ENCODE peak calls at places on chromosomes 7 and 10, in seven cellular contexts. One of them, this sample, is unnamed.

GRCh38 chr7:17131060-17131345 is 167.4 kb upstream of the AHR start:
- DNase-seq in stomach: no peak
- DNase-seq in Peyer's patch: no peak
- DNase-seq in transverse colon: no peak
- DNase-seq in tibial nerve: no peak
- DNase-seq in IMR-90: peak; percentile 31
- DNase-seq in right lobe of liver: no peak
- DNase-seq in this sample: no peak

GRCh38 chr10:5234106-5234877 is 37.7 kb downstream of the AKR1C4 start:
- DNase-seq in stomach: peak; percentile 67
- DNase-seq in Peyer's patch: no peak
- DNase-seq in transverse colon: peak; percentile 38
- DNase-seq in tibial nerve: peak; percentile 51
- DNase-seq in IMR-90: peak; percentile 50
- DNase-seq in right lobe of liver: peak; percentile 37
- DNase-seq in this sample: no peak

GRCh38 chr10:91589015-91589655 is 43.7 kb downstream of the PPP1R3C start:
- DNase-seq in stomach: no peak
- DNase-seq in Peyer's patch: no peak
- DNase-seq in transverse colon: no peak
- DNase-seq in tibial nerve: no peak
- DNase-seq in IMR-90: peak; percentile 46
- DNase-seq in right lobe of liver: no peak
- DNase-seq in this sample: peak; percentile 81

GRCh38 chr10:132562177-132562915 is 24.8 kb downstream of the INPP5A start:
- DNase-seq in stomach: no peak
- DNase-seq in Peyer's patch: no peak
- DNase-seq in transverse colon: no peak
- DNase-seq in tibial nerve: no peak
- DNase-seq in IMR-90: no peak
- DNase-seq in right lobe of liver: no peak
- DNase-seq in this sample: no peak

GRCh38 chr7:143325215-143325614 is 9.3 kb downstream of the CLCN1 start:
- DNase-seq in stomach: no peak
- DNase-seq in Peyer's patch: no peak
- DNase-seq in transverse colon: no peak
- DNase-seq in tibial nerve: no peak
- DNase-seq in IMR-90: peak; percentile 78
- DNase-seq in right lobe of liver: no peak
- DNase-seq in this sample: no peak

GRCh38 chr10:46999217-46999616 is 88.0 kb downstream of the PTPN20 start:
- DNase-seq in stomach: no peak
- DNase-seq in Peyer's patch: no peak
- DNase-seq in transverse colon: no peak
- DNase-seq in tibial nerve: no peak
- DNase-seq in IMR-90: no peak
- DNase-seq in right lobe of liver: no peak
- DNase-seq in this sample: no peak

GRCh38 chr7:52085610-52086009 is 769.0 kb upstream of the COBL start:
- DNase-seq in stomach: no peak
- DNase-seq in Peyer's patch: no peak
- DNase-seq in transverse colon: no peak
- DNase-seq in tibial nerve: no peak
- DNase-seq in IMR-90: no peak
- DNase-seq in right lobe of liver: no peak
- DNase-seq in this sample: no peak

GRCh38 chr10:92505044-92505443 is 68.8 kb downstream of the IDE start:
- DNase-seq in stomach: no peak
- DNase-seq in Peyer's patch: no peak
- DNase-seq in transverse colon: no peak
- DNase-seq in tibial nerve: no peak
- DNase-seq in IMR-90: no peak
- DNase-seq in right lobe of liver: no peak
- DNase-seq in this sample: no peak

GRCh38 chr7:50653997-50654425 is 88.8 kb upstream of the DDC start:
- DNase-seq in stomach: peak; percentile 31
- DNase-seq in Peyer's patch: peak; percentile 31
- DNase-seq in transverse colon: peak; percentile 59
- DNase-seq in tibial nerve: peak; percentile 79
- DNase-seq in IMR-90: peak; percentile 20
- DNase-seq in right lobe of liver: no peak
- DNase-seq in this sample: peak; percentile 29

GRCh38 chr7:105656922-105657521 is 75.7 kb upstream of the EFCAB10 start:
- DNase-seq in stomach: peak; percentile 44
- DNase-seq in Peyer's patch: peak; percentile 72
- DNase-seq in transverse colon: peak; percentile 51
- DNase-seq in tibial nerve: peak; percentile 76
- DNase-seq in IMR-90: no peak
- DNase-seq in right lobe of liver: no peak
- DNase-seq in this sample: peak; percentile 71

GRCh38 chr10:127904931-127905622 is 1.8 kb upstream of the PTPRE start:
- DNase-seq in stomach: no peak
- DNase-seq in Peyer's patch: peak; percentile 5
- DNase-seq in transverse colon: no peak
- DNase-seq in tibial nerve: no peak
- DNase-seq in IMR-90: no peak
- DNase-seq in right lobe of liver: no peak
- DNase-seq in this sample: no peak

GRCh38 chr7:30543815-30544525 is 39.3 kb upstream of the GGCT start:
- DNase-seq in stomach: no peak
- DNase-seq in Peyer's patch: no peak
- DNase-seq in transverse colon: no peak
- DNase-seq in tibial nerve: no peak
- DNase-seq in IMR-90: no peak
- DNase-seq in right lobe of liver: no peak
- DNase-seq in this sample: no peak

GRCh38 chr7:134458341-134458805 is 527 bp downstream of the AKR1B1 start:
- DNase-seq in stomach: peak; percentile 47
- DNase-seq in Peyer's patch: peak; percentile 66
- DNase-seq in transverse colon: peak; percentile 56
- DNase-seq in tibial nerve: peak; percentile 29
- DNase-seq in IMR-90: peak; percentile 34
- DNase-seq in right lobe of liver: peak; percentile 35
- DNase-seq in this sample: no peak

GRCh38 chr7:105122619-105123018 is 108.6 kb downstream of the KMT2E start:
- DNase-seq in stomach: no peak
- DNase-seq in Peyer's patch: no peak
- DNase-seq in transverse colon: no peak
- DNase-seq in tibial nerve: no peak
- DNase-seq in IMR-90: no peak
- DNase-seq in right lobe of liver: no peak
- DNase-seq in this sample: no peak

GRCh38 chr7:1668486-1668931 is 1.6 kb upstream of the ELFN1 start:
- DNase-seq in stomach: no peak
- DNase-seq in Peyer's patch: no peak
- DNase-seq in transverse colon: no peak
- DNase-seq in tibial nerve: no peak
- DNase-seq in IMR-90: no peak
- DNase-seq in right lobe of liver: peak; percentile 90
- DNase-seq in this sample: peak; percentile 42

GRCh38 chr10:84139126-84140035 is at the start of gene GHITM:
- DNase-seq in stomach: peak; percentile 99
- DNase-seq in Peyer's patch: peak; percentile 99
- DNase-seq in transverse colon: peak; percentile 100
- DNase-seq in tibial nerve: peak; percentile 99
- DNase-seq in IMR-90: peak; percentile 98
- DNase-seq in right lobe of liver: peak; percentile 98
- DNase-seq in this sample: peak; percentile 100
- TF ChIP-seq POLR2A in stomach: no peak
- TF ChIP-seq POLR2A in Peyer's patch: peak; percentile 97
- TF ChIP-seq POLR2A in transverse colon: peak; percentile 98
- TF ChIP-seq POLR2A in tibial nerve: peak; percentile 90
- TF ChIP-seq POLR2A in IMR-90: peak; percentile 91
- TF ChIP-seq POLR2A in right lobe of liver: peak; percentile 94
- TF ChIP-seq POLR2A in this sample: peak; percentile 95

GRCh38 chr10:75283150-75284096 is 47.7 kb upstream of the COMTD1 start:
- DNase-seq in stomach: no peak
- DNase-seq in Peyer's patch: no peak
- DNase-seq in transverse colon: no peak
- DNase-seq in tibial nerve: no peak
- DNase-seq in IMR-90: peak; percentile 74
- DNase-seq in right lobe of liver: no peak
- DNase-seq in this sample: peak; percentile 93
- H3K4me3 ChIP-seq in stomach: no peak overlapping the region
- H3K4me3 ChIP-seq in Peyer's patch: no peak overlapping the region
- H3K4me3 ChIP-seq in transverse colon: no peak overlapping the region
- H3K4me3 ChIP-seq in tibial nerve: no peak overlapping the region
- H3K4me3 ChIP-seq in IMR-90: no peak overlapping the region
- H3K4me3 ChIP-seq in right lobe of liver: no peak overlapping the region
- H3K4me3 ChIP-seq in this sample: peak overlapping the region; percentile 8

GRCh38 chr7:149241695-149242094 is 2.2 kb downstream of the ZNF212 start:
- DNase-seq in stomach: no peak
- DNase-seq in Peyer's patch: no peak
- DNase-seq in transverse colon: no peak
- DNase-seq in tibial nerve: no peak
- DNase-seq in IMR-90: no peak
- DNase-seq in right lobe of liver: no peak
- DNase-seq in this sample: peak; percentile 39
- TF ChIP-seq POLR2A in stomach: no peak
- TF ChIP-seq POLR2A in Peyer's patch: no peak
- TF ChIP-seq POLR2A in transverse colon: no peak
- TF ChIP-seq POLR2A in tibial nerve: no peak
- TF ChIP-seq POLR2A in IMR-90: no peak
- TF ChIP-seq POLR2A in right lobe of liver: no peak
- TF ChIP-seq POLR2A in this sample: no peak

DNA sequence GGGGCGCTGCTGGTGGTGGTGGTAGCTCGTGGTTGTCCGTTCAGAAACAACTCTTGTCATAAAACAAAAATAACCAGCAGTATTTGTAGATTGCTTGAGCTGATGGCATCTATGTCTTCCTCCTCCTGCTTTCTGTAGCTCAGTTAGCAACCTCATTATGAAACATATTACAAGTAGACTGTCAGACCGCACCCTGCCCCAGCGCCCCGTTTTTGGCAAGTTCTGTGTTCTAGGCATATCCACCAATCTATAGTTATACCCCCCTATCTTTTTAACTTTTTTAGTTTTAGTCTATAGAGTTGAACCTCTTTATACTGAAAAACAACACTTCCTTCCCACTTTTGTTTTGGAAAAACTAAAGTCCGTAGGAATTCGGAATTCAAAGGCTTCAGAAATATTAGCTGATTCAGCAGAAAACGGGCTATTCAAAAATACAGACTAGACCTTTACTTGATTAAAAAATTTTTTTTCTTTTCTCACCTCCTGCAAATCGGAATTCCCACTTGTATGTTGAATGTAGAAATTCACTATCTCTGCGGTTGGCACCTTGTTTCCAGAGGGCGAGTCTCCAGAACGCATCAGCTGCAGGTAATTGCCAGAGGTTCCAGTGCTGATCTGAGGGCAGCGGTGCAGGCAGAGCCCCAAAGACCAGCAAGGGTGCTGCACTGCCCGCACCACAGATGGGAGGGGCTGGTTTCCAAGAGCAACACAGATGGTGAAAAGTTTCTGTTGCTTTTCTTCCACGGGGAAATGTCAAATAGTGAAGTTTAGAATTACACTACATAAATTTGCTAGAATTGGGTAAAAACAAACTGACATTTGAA is 2.1 kb upstream of the FZD8 start:
- DNase-seq in stomach: no peak
- DNase-seq in Peyer's patch: no peak
- DNase-seq in transverse colon: peak; percentile 13
- DNase-seq in tibial nerve: no peak
- DNase-seq in IMR-90: no peak
- DNase-seq in right lobe of liver: no peak
- DNase-seq in this sample: no peak
- H3K4me3 ChIP-seq in stomach: peak overlapping the region; percentile 75
- H3K4me3 ChIP-seq in Peyer's patch: peak overlapping the region; percentile 61
- H3K4me3 ChIP-seq in transverse colon: peak overlapping the region; percentile 88
- H3K4me3 ChIP-seq in tibial nerve: peak overlapping the region; percentile 74
- H3K4me3 ChIP-seq in IMR-90: peak overlapping the region; percentile 62
- H3K4me3 ChIP-seq in right lobe of liver: peak overlapping the region; percentile 72
- H3K4me3 ChIP-seq in this sample: no peak overlapping the region

GRCh38 chr10:110872145-110872983 is 636 bp downstream of the PDCD4 start:
- DNase-seq in stomach: peak; percentile 62
- DNase-seq in Peyer's patch: peak; percentile 76
- DNase-seq in transverse colon: peak; percentile 75
- DNase-seq in tibial nerve: peak; percentile 78
- DNase-seq in IMR-90: peak; percentile 81
- DNase-seq in right lobe of liver: peak; percentile 77
- DNase-seq in this sample: peak; percentile 81
- TF ChIP-seq POLR2A in stomach: no peak
- TF ChIP-seq POLR2A in Peyer's patch: no peak
- TF ChIP-seq POLR2A in transverse colon: no peak
- TF ChIP-seq POLR2A in tibial nerve: peak; percentile 48
- TF ChIP-seq POLR2A in IMR-90: peak; percentile 68
- TF ChIP-seq POLR2A in right lobe of liver: peak; percentile 44
- TF ChIP-seq POLR2A in this sample: no peak

This sample was measured in adrenal gland.